ENCODE peak calls at places on chromosomes 12 and 14, in four cellular contexts. U is K562, V is GM12878, T is HEK293T. W is an unnamed sample.

GRCh38 chr14:72608391-72609204 is 285.3 kb downstream of the DPF3 start:
- DNase-seq in V (no peak), U (peak; percentile 20), T (no peak), W (no peak)

GRCh38 chr12:97984951-97985350 is 522.3 kb downstream of the RMST start:
- DNase-seq in T (no peak), V (no peak), U (no peak), W (no peak)

GRCh38 chr14:28671425-28671824 is 95.2 kb upstream of the FOXG1 start:
- DNase-seq in V (no peak), T (no peak), U (no peak), W (no peak)

GRCh38 chr14:53655080-53655785 is 301.4 kb downstream of the BMP4 start:
- DNase-seq in V (no peak), U (no peak), T (no peak), W (no peak)

GRCh38 chr12:79274571-79275064 is 410.0 kb downstream of the SYT1 start:
- DNase-seq in V (no peak), T (no peak), U (no peak), W (no peak)

GRCh38 chr12:94037444-94037843 is 110.9 kb upstream of the PLXNC1 start:
- DNase-seq in T (no peak), V (no peak), U (no peak), W (no peak)

GRCh38 chr12:49766115-49766455 is 24.7 kb downstream of the TMBIM6 start:
- DNase-seq in U (no peak), V (no peak), T (no peak), W (no peak)

GRCh38 chr12:81644503-81644902 is 114.6 kb downstream of the PPFIA2 start:
- DNase-seq in T (peak; percentile 19), V (no peak), U (no peak), W (peak; percentile 38)

GRCh38 chr14:75252254-75252837 is 26.3 kb upstream of the FOS start:
- DNase-seq in U (no peak), T (no peak), V (no peak), W (no peak)

GRCh38 chr12:47102845-47103666 is 23.3 kb upstream of the AMIGO2 start:
- DNase-seq in U (no peak), V (no peak), T (no peak), W (no peak)

GRCh38 chr12:56914724-56915123 is 19.5 kb downstream of the SDR9C7 start:
- DNase-seq in U (no peak), V (no peak), T (no peak), W (peak; percentile 20)

GRCh38 chr12:85466906-85467305 is 186.9 kb downstream of the ALX1 start:
- DNase-seq in T (no peak), U (no peak), V (no peak), W (no peak)

GRCh38 chr12:116539361-116539771 is 19.8 kb upstream of the MAP1LC3B2 start:
- DNase-seq in T (no peak), U (no peak), V (no peak), W (no peak)

GRCh38 chr14:103581954-103582703 is 19.4 kb downstream of the COA8 start:
- DNase-seq in U (no peak), V (no peak), T (no peak), W (no peak)

GRCh38 chr14:65170768-65171251 is 68.5 kb upstream of the MAX start:
- DNase-seq in U (no peak), V (peak; percentile 40), T (peak; percentile 60), W (no peak)

GRCh38 chr14:30621354-30621953 is 665 bp upstream of the SCFD1 start:
- DNase-seq in U (no peak), T (peak; percentile 12), V (no peak), W (peak; percentile 36)

GRCh38 chr14:52072266-52072780 is 3.5 kb upstream of the NID2 start:
- DNase-seq in U (no peak), V (no peak), T (no peak), W (no peak)

GRCh38 chr14:99128185-99128584 is 143.8 kb downstream of the BCL11B start:
- DNase-seq in U (no peak), T (no peak), V (no peak), W (no peak)

GRCh38 chr14:21070610-21071224 is 613 bp downstream of the ARHGEF40 start:
- DNase-seq in V (no peak), U (peak; percentile 38), T (no peak), W (peak; percentile 69)

GRCh38 chr12:5593056-5593455 is 161.1 kb downstream of the NTF3 start:
- DNase-seq in U (no peak), V (no peak), T (no peak), W (no peak)

GRCh38 chr12:86154620-86155019 is 101.6 kb downstream of the MGAT4C start:
- DNase-seq in T (no peak), V (no peak), U (no peak), W (no peak)

GRCh38 chr14:55366271-55366670 is 45.4 kb downstream of the ATG14 start:
- DNase-seq in U (no peak), T (no peak), V (no peak), W (no peak)

GRCh38 chr12:132214161-132214476 is 69.9 kb downstream of the NOC4L start:
- DNase-seq in T (no peak), V (no peak), U (no peak), W (no peak)

GRCh38 chr12:92272301-92272964 is 126.8 kb upstream of the BTG1 start:
- DNase-seq in T (no peak), V (no peak), U (no peak), W (no peak)

GRCh38 chr12:92277795-92278194 is 132.1 kb upstream of the BTG1 start:
- DNase-seq in U (no peak), V (no peak), T (no peak), W (no peak)

GRCh38 chr12:92275443-92276154 is 130.0 kb upstream of the BTG1 start:
- DNase-seq in T (no peak), V (no peak), U (no peak), W (no peak)

GRCh38 chr12:92278378-92278828 is 132.8 kb upstream of the BTG1 start:
- DNase-seq in V (no peak), U (no peak), T (no peak), W (no peak)
- TF ChIP-seq TARDBP in V (no peak), U (no peak), T (no peak), W (no peak)

GRCh38 chr12:53211476-53212381 is 4.7 kb upstream of the ITGB7 start:
- DNase-seq in V (no peak), T (peak; percentile 41), U (peak; percentile 69), W (no peak)

GRCh38 chr12:53214221-53214620 is 7.2 kb upstream of the ITGB7 start:
- DNase-seq in V (no peak), T (no peak), U (no peak), W (no peak)

GRCh38 chr12:53212931-53213330 is 5.9 kb upstream of the ITGB7 start:
- DNase-seq in T (no peak), U (no peak), V (no peak), W (no peak)

GRCh38 chr12:53214687-53215455 is 7.8 kb upstream of the ITGB7 start:
- DNase-seq in U (no peak), V (no peak), T (no peak), W (no peak)

DNA sequence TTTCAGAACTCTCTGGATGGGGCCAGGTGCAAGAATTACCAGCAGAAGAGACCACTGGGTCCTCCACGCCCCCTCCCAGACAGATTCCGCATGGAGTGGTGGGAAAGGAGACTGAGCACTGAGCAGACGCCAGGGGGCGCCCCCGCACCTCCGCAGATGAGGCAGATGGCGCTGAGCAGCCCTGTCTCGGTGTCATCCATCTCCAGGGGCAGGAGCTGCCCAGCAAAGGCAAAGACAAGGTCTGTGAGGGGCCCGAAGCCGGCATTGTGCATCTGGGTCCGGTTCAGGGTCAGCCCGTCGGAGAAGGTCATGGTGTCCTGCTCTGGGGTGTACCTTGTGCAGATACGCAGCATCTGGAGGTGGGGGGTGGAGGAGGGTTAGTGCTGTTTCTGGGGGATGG is 6.3 kb upstream of the ITGB7 start:
- DNase-seq in T (peak; percentile 88), U (peak; percentile 79), V (no peak), W (peak; percentile 59)
- TF ChIP-seq TARDBP in T (no peak), U (no peak), V (no peak), W (no peak)

DNA sequence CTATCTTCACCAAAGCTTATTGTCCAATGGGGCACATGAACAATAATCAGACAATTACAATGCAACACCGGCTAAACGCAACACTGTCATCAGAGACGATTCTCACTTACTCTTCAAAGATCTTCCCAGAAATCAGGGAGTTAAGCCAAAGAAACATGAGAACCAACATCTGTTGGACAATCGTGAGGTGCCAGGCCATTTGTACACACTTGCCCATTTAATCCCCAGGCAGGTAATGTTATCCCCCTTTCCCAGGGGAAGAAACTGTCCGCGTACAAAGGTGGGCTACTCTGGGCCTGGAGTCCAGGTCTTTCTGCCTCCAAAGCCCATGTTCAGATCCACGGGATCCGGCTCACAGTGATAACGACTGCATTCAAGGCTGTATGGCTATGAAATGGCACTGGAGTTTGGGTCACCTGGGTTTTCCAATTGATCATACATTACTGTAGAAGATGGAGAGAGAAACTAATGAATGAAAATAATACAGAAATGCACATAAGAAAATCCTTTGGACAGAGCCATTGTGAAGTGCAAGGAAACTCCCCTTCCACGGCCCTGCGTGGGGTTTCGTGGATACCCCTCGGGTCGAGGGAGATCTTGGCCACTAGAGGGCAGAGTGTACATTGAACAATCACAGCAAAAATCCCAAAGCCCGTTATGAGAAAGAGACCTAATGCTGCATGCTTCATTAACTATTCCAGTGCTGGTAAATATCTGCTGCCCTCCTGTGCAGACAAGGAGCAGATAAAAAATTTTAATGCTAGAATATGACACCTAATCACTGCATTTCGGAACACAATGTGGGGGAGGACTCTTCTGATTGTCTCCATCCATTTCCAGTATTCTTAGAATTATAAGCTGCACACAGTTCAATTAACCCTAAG is 111.4 kb downstream of the EGLN3 start:
- DNase-seq in T (peak; percentile 69), U (peak; percentile 46), V (no peak), W (peak; percentile 58)
- TF ChIP-seq TARDBP in T (peak; percentile 13), U (no peak), V (no peak), W (no peak)

GRCh38 chr14:34824826-34825225 is 50.3 kb downstream of the BAZ1A start:
- DNase-seq in V (no peak), U (no peak), T (no peak), W (no peak)

GRCh38 chr14:34824256-34824655 is 50.9 kb downstream of the BAZ1A start:
- DNase-seq in U (no peak), V (no peak), T (no peak), W (no peak)

GRCh38 chr14:34826661-34827060 is 48.5 kb downstream of the BAZ1A start:
- DNase-seq in V (no peak), T (no peak), U (no peak), W (no peak)
- TF ChIP-seq TARDBP in V (no peak), T (no peak), U (no peak), W (no peak)

GRCh38 chr14:70872678-70873020 is 34.6 kb upstream of the PCNX1 start:
- DNase-seq in T (no peak), U (no peak), V (no peak), W (no peak)

GRCh38 chr14:70871001-70871400 is 36.3 kb upstream of the PCNX1 start:
- DNase-seq in V (no peak), T (no peak), U (no peak), W (no peak)

GRCh38 chr14:70879448-70879847 is 27.8 kb upstream of the PCNX1 start:
- DNase-seq in U (no peak), T (no peak), V (no peak), W (no peak)

GRCh38 chr14:70871863-70872677 is 35.2 kb upstream of the PCNX1 start:
- DNase-seq in U (no peak), V (no peak), T (no peak), W (no peak)

DNA sequence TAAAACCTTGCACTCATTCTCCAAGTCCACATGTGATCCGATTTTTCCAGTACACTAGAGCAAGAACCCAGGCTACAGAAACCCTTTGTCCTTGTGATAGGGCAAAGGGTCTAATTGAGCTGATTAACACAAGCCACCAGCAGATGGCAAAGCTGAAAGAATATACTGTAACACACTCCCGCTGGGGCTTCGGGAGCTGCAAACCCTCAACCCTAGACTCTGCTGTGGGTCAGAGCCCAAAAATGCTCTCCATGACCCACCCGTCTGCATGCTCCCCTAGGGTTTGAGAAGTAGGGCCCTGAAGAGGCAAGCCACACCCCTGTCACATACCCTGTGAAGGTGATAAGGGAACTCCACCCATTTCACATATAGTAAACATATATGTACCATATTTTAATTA is 33.6 kb upstream of the PCNX1 start:
- DNase-seq in U (no peak), T (no peak), V (no peak), W (peak; percentile 38)
- TF ChIP-seq TARDBP in U (no peak), T (no peak), V (no peak), W (no peak)

W was measured in HepG2.